ENCODE peak calls at places on chromosomes 16 and 17, in eight cellular contexts. G is left ventricle myocardium inferior, I is esophagus muscularis mucosa, Y is cardiac muscle cell, N is activated B cell treated with CpG ODN at 0.5 μM for 24 hours, B is stomach, K is brain microvascular endothelial cell, R is body of pancreas. Z is an unnamed sample.

GRCh38 chr17:35299108-35299507 is 56.2 kb downstream of the SLFN5 start:
- DNase-seq in R (peak; percentile 78), K (no peak), B (peak; percentile 82), G (no peak), Y (no peak), I (no peak), N (no peak), Z (no peak)

GRCh38 chr17:9115446-9116265 is 94.3 kb downstream of the NTN1 start:
- DNase-seq in G (peak; percentile 66), B (peak; percentile 27), R (peak; percentile 34), N (peak; percentile 23), K (peak; percentile 36), Y (peak; percentile 33), I (no peak), Z (peak; percentile 72)

GRCh38 chr17:74922694-74923537 is at the start of gene USH1G:
- DNase-seq in G (no peak), B (no peak), Y (peak; percentile 48), N (peak; percentile 28), I (no peak), K (no peak), R (peak; percentile 35), Z (peak; percentile 51)

GRCh38 chr16:53545433-53545832 is 42.4 kb upstream of the AKTIP start:
- DNase-seq in N (no peak), I (no peak), R (no peak), B (no peak), Y (no peak), K (no peak), G (no peak), Z (no peak)

GRCh38 chr16:73000020-73000906 is 47.7 kb downstream of the ZFHX3 start:
- DNase-seq in G (peak; percentile 51), K (no peak), B (no peak), R (peak; percentile 43), Y (no peak), N (no peak), I (no peak), Z (no peak)

GRCh38 chr17:78882546-78883089 is 20.4 kb downstream of the CEP295NL start:
- DNase-seq in R (no peak), N (no peak), Y (no peak), K (no peak), B (no peak), G (no peak), I (no peak), Z (no peak)

GRCh38 chr17:6701719-6702118 is 11.4 kb downstream of the SLC13A5 start:
- DNase-seq in K (peak; percentile 11), N (peak; percentile 22), I (no peak), Y (peak; percentile 72), B (no peak), G (no peak), R (peak; percentile 60), Z (peak; percentile 62)

GRCh38 chr16:89200850-89201466 is 621 bp upstream of the SLC22A31 start:
- DNase-seq in K (no peak), B (no peak), R (no peak), Y (no peak), I (no peak), G (no peak), N (no peak), Z (peak; percentile 49)

GRCh38 chr17:62818491-62818890 is 10.4 kb upstream of the MARCHF10 start:
- DNase-seq in K (no peak), Y (no peak), R (no peak), G (no peak), I (no peak), N (no peak), B (no peak), Z (no peak)

GRCh38 chr16:15775209-15775608 is 81.6 kb downstream of the MYH11 start:
- DNase-seq in Y (no peak), R (no peak), G (no peak), K (peak; percentile 38), I (no peak), N (no peak), B (no peak), Z (no peak)

GRCh38 chr17:15255713-15256454 is 9.2 kb downstream of the PMP22 start:
- DNase-seq in I (no peak), G (no peak), Y (no peak), N (no peak), R (no peak), K (no peak), B (no peak), Z (no peak)

GRCh38 chr17:79341529-79341780 is 266.8 kb downstream of the ENGASE start:
- DNase-seq in Y (no peak), G (no peak), K (no peak), R (no peak), B (no peak), N (no peak), I (no peak), Z (no peak)

GRCh38 chr16:29844575-29845331 is 18.3 kb downstream of the CDIPT start:
- DNase-seq in R (no peak), Y (no peak), G (no peak), N (no peak), B (no peak), I (no peak), K (no peak), Z (no peak)

GRCh38 chr16:29843942-29844341 is 19.1 kb downstream of the CDIPT start:
- DNase-seq in Y (no peak), B (no peak), N (no peak), K (no peak), G (no peak), R (no peak), I (no peak), Z (no peak)

GRCh38 chr16:29840240-29840639 is 20.0 kb downstream of the MVP start:
- DNase-seq in B (no peak), Y (no peak), K (no peak), R (no peak), N (no peak), I (no peak), G (no peak), Z (no peak)

GRCh38 chr16:29841631-29842030 is 21.4 kb downstream of the MVP start:
- DNase-seq in I (no peak), B (no peak), K (no peak), G (no peak), R (no peak), Y (no peak), N (no peak), Z (no peak)

DNA sequence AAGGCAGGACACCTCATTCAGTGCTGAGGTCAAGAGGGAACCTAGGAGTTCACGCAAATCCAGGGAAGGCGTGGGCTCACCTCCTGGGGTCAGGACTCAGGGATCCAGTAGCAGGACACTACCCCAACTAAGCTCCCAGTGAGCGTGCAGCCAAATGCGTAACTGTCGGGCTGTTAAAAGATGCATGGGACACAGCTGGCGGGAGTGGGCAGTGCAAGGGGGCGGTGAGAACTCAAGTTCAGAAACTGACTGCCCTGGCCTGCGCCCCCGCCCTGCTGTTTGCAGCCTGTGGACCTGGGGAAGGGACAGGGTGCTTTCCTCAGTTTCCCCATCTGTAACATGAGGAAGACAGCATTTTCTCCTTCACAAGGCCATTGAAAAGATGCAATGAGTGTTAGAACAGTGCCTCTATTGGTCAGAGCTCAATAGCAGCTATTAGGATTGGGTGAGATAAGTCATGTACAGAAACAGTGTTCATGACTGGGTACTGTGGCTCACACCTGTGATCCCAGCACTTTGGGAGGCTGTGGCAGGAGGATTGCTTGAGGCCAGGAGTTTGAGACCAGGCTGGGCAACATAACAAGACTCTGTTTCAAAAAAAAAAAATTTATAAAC is 20.2 kb downstream of the CDIPT start:
- DNase-seq in G (no peak), N (no peak), R (no peak), I (no peak), B (no peak), Y (no peak), K (no peak), Z (no peak)
- TF ChIP-seq CTCF in G (no peak), N (no peak), R (no peak), I (no peak), B (no peak), Y (no peak), K (peak; percentile 9), Z (no peak)

GRCh38 chr17:32772453-32773025 is 104.4 kb downstream of the MYO1D start:
- DNase-seq in R (no peak), B (no peak), G (no peak), K (no peak), Y (no peak), I (no peak), N (no peak), Z (peak; percentile 8)

GRCh38 chr17:32763855-32764439 is 113.0 kb downstream of the MYO1D start:
- DNase-seq in N (no peak), K (no peak), R (no peak), G (no peak), Y (no peak), B (no peak), I (no peak), Z (no peak)

GRCh38 chr17:32771396-32771795 is 105.5 kb downstream of the MYO1D start:
- DNase-seq in B (no peak), R (no peak), I (no peak), N (no peak), Y (no peak), K (peak; percentile 38), G (no peak), Z (no peak)

GRCh38 chr17:32774286-32775084 is 102.4 kb downstream of the MYO1D start:
- DNase-seq in Y (no peak), R (no peak), K (no peak), B (no peak), I (no peak), G (no peak), N (no peak), Z (no peak)

GRCh38 chr17:32769846-32770245 is 107.1 kb downstream of the MYO1D start:
- DNase-seq in K (no peak), B (no peak), G (no peak), N (no peak), Y (peak; percentile 11), R (no peak), I (no peak), Z (no peak)
- TF ChIP-seq CTCF in K (peak; percentile 11), B (no peak), G (no peak), N (no peak), Y (no peak), R (peak; percentile 38), I (no peak), Z (peak; percentile 8)

GRCh38 chr16:81350306-81350615 is 35.5 kb downstream of the GAN start:
- DNase-seq in I (no peak), B (no peak), G (no peak), Y (peak; percentile 23), N (no peak), R (no peak), K (no peak), Z (no peak)
- TF ChIP-seq CTCF in I (no peak), B (peak; percentile 20), G (no peak), Y (peak; percentile 10), N (no peak), R (no peak), K (peak; percentile 3), Z (no peak)

DNA sequence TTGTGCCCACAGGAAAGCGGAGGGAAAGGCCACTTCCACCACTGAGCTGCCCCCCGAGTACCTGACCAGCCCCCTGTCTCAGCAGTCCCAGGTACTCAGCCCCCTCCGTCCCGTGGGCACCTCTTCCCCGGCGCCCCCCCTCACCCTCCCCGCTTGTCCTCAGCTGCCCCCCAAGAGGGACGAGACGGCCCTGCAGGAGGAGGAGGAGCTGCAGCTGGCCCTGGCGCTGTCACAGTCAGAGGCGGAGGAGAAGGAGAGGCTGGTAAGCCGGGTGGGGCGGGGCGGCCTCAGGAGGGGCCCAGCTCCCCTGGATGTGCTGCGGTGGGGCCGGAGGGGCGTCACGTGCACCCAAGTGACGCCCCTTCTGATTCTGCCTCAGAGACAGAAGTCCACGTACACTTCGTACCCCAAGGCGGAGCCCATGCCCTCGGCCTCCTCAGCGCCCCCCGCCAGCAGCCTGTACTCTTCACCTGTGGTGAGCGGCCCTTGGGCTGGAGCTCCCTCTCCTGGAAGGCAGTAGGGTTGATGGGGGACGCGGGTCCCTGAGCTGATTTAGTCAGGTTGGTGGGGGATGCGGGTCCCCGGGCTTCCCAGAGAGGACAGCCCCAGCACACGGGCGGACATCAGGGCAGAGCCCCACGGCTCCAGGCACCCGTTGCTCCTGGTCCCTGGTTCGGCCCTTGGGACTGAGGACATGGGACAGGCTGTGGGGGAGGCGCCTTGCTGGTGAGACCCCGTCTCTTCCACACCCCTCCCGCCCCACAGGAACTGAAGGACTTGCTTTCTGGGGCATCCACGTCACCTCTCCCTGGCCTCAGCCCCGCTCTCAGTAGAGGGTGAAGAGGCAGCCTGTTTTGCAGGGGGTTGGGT is 9.4 kb upstream of the MRPL12 start:
- DNase-seq in Y (no peak), N (no peak), R (no peak), K (no peak), B (no peak), G (no peak), I (no peak), Z (no peak)
- TF ChIP-seq CTCF in Y (no peak), N (no peak), R (no peak), K (peak; percentile 16), B (no peak), G (no peak), I (no peak), Z (no peak)

Z was measured in nephron progenitor cell.